ENCODE peak calls at places on chromosome X, in four cellular contexts. U is type B pancreatic cell, Z is AG04450, E is cardiac muscle cell. C is an unnamed sample.

GRCh38 chrX:135346975-135347374 is 37.7 kb downstream of the ETDC start:
- DNase-seq in U (no peak), Z (no peak), E (no peak), C (no peak)

GRCh38 chrX:7147431-7147977 is at the start of gene STS:
- DNase-seq in U (peak; percentile 76), Z (no peak), E (peak; percentile 70), C (no peak)

GRCh38 chrX:38929966-38930421 is 128.7 kb downstream of the MID1IP1 start:
- DNase-seq in U (no peak), Z (peak; percentile 18), E (peak; percentile 5), C (peak; percentile 7)

GRCh38 chrX:149010026-149010898 is 494.8 kb downstream of the IDS start:
- DNase-seq in U (no peak), Z (no peak), E (no peak), C (no peak)

GRCh38 chrX:40145001-40145631 is 47.4 kb upstream of the BCOR start:
- DNase-seq in U (no peak), Z (no peak), E (no peak), C (no peak)

GRCh38 chrX:124346877-124347241 is 496 bp downstream of the SH2D1A start:
- DNase-seq in U (no peak), Z (no peak), E (no peak), C (no peak)

GRCh38 chrX:23327104-23327503 is 7.5 kb upstream of the PTCHD1 start:
- DNase-seq in U (no peak), Z (no peak), E (peak; percentile 72), C (no peak)

GRCh38 chrX:55210931-55211677 is 9.0 kb upstream of the PAGE5 start:
- DNase-seq in U (no peak), Z (no peak), E (no peak), C (no peak)

GRCh38 chrX:13059676-13060499 is 15.5 kb upstream of the FAM9C start:
- DNase-seq in U (no peak), Z (no peak), E (no peak), C (no peak)

GRCh38 chrX:12128017-12128416 is 10.3 kb upstream of the FRMPD4 start:
- DNase-seq in U (no peak), Z (no peak), E (no peak), C (no peak)

GRCh38 chrX:1591102-1591862 is at the start of gene AKAP17A:
- DNase-seq in U (peak; percentile 98), Z (peak; percentile 82), E (peak; percentile 95), C (peak; percentile 84)

GRCh38 chrX:53281321-53281822 is at the start of gene IQSEC2:
- DNase-seq in U (no peak), Z (peak; percentile 29), E (peak; percentile 75), C (peak; percentile 52)

DNA sequence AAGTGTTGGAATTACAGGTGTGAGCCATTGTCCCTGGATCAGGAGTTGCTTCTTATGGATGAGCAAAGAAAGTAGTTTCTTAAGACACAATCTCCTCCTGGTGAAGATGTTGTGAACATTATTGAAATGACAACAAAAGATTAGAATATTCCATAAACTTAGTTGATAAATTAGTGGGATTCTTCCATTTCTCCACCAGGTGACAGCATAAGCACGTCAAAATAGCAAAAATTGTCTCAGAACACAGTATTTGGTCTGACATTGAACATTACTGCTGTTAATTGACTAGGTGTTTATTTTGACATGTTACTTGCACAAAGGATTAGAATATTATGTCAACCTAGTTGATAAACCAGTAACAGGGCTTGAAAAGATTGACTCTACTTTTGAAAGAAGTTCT is 21.6 kb downstream of the CLDN34 start:
- DNase-seq in U (no peak), Z (no peak), E (no peak), C (no peak)
- TF ChIP-seq CTCF in U (peak; percentile 61), Z (peak; percentile 52), E (peak; percentile 32), C (peak; percentile 40)

GRCh38 chrX:5876984-5877655 is 351.5 kb downstream of the NLGN4X start:
- DNase-seq in U (no peak), Z (no peak), E (peak; percentile 75), C (no peak)
- TF ChIP-seq CTCF in U (peak; percentile 89), Z (no peak), E (no peak), C (peak; percentile 32)

DNA sequence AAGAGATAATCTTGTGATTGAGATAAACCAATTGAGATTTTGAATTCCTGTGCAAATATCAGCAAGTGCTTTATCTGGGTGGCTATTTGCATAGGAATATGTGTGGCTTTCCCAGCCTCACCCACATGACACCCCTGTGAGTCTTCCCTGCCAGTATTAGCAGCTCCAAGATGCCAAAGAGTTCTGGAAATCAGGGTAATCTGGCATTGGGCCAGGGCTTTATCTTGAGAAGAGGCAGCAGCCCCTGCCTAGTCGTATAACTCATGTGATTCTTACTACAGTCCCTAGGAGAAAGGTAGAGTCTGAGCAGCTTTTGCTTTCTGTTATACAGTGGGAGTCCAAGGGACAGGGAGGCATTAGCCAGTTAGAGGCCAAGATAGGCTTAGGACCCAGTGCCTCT is 87.6 kb downstream of the RLIM start:
- DNase-seq in U (no peak), Z (no peak), E (peak; percentile 19), C (no peak)
- TF ChIP-seq CTCF in U (no peak), Z (no peak), E (no peak), C (no peak)

DNA sequence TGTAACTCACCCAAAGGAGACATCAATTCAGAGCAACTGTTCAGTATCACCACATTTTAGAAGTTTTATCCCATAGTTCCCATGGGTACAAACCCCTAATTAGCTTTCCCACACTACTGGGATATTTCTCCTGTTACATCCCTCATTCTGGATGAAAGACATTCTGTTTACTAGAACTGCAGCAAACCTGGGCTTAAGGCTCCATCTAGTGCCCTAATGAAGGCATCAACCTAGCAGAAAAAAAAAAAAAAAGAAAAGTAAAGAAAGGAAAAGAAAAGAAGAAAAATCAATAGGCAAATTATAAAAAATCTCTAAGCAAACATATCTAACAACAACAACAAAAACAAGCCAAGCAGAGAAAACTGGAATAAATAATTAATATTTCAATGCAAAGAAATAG is 133.7 kb upstream of the CPXCR1 start:
- DNase-seq in U (no peak), Z (no peak), E (peak; percentile 73), C (no peak)
- TF ChIP-seq CTCF in U (peak; percentile 86), Z (no peak), E (peak; percentile 29), C (peak; percentile 11)

GRCh38 chrX:15930585-15930984 is 76.0 kb upstream of the AP1S2 start:
- DNase-seq in U (no peak), Z (peak; percentile 20), E (peak; percentile 29), C (peak; percentile 16)
- TF ChIP-seq CTCF in U (peak; percentile 61), Z (peak; percentile 51), E (peak; percentile 20), C (peak; percentile 33)

DNA sequence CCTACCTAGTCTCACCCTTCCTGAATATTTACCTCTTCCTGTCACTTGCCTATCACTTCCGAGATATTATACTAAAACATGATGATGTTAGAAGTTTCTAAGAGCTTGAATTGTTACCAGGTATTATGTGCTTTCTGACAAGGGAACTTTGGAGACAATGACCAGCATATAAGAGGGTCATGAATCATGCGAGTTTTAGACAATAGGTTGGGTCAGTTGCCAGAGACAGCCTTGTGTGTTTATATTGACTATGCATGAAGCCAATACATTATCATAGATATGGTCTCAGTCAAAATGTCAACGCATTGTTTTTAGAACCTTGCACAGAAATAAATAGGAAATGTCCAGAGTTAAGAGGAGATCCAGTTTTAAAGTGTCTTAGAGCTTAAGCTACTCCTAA is 116.8 kb downstream of the KLHL4 start:
- DNase-seq in U (no peak), Z (no peak), E (no peak), C (no peak)
- TF ChIP-seq CTCF in U (no peak), Z (no peak), E (no peak), C (no peak)

GRCh38 chrX:106959897-106960296 is 39.7 kb downstream of the CLDN2 start:
- DNase-seq in U (no peak), Z (no peak), E (peak; percentile 66), C (no peak)
- TF ChIP-seq CTCF in U (peak; percentile 62), Z (peak; percentile 46), E (peak; percentile 39), C (peak; percentile 22)

GRCh38 chrX:144819406-144819805 is 427.9 kb upstream of the SPANXN1 start:
- DNase-seq in U (no peak), Z (no peak), E (no peak), C (no peak)
- TF ChIP-seq CTCF in U (no peak), Z (no peak), E (no peak), C (no peak)